ENCODE peak calls at places on chromosomes 2 and 18, in nine cellular contexts. K, Z, B, C, M, J, V, G and S are unnamed samples.

GRCh38 chr2:64629875-64630274 is 23.8 kb downstream of the SERTAD2 start:
- DNase-seq in M (no peak), C (no peak), B (no peak), K (no peak), J (no peak), V (no peak), G (no peak), Z (no peak), S (no peak)

GRCh38 chr2:67938053-67938452 is 124.8 kb downstream of the C1D start:
- DNase-seq in B (no peak), K (no peak), V (no peak), J (no peak), C (no peak), Z (no peak), G (no peak), M (no peak), S (no peak)

GRCh38 chr2:146370821-146371220 is 1474.0 kb upstream of the ACVR2A start:
- DNase-seq in B (no peak), Z (no peak), G (no peak), M (no peak), V (no peak), J (no peak), C (peak; percentile 25), K (no peak), S (peak; percentile 7)

GRCh38 chr2:53630001-53630606 is 137.5 kb upstream of the CHAC2 start:
- DNase-seq in V (no peak), B (no peak), M (no peak), J (no peak), Z (no peak), K (no peak), C (no peak), G (no peak), S (peak; percentile 17)

GRCh38 chr2:42105330-42106256 is 57.8 kb downstream of the PKDCC start:
- DNase-seq in K (no peak), Z (peak; percentile 87), J (peak; percentile 81), B (no peak), G (peak; percentile 36), V (peak; percentile 79), M (no peak), C (peak; percentile 30), S (no peak)

GRCh38 chr2:94874277-94874997 is 3.2 kb downstream of the TEKT4 start:
- DNase-seq in Z (peak; percentile 67), K (no peak), B (no peak), M (no peak), V (peak; percentile 67), C (no peak), G (no peak), J (peak; percentile 81), S (no peak)

GRCh38 chr18:22683196-22683676 is 249.9 kb upstream of the RBBP8 start:
- DNase-seq in G (peak; percentile 29), J (no peak), K (peak; percentile 34), Z (no peak), C (peak; percentile 95), M (peak; percentile 90), V (no peak), B (peak; percentile 65), S (peak; percentile 43)

GRCh38 chr18:12515550-12515949 is 107.8 kb downstream of the PRELID3A start:
- DNase-seq in M (no peak), K (no peak), Z (no peak), C (no peak), V (no peak), B (no peak), G (no peak), J (no peak), S (no peak)

GRCh38 chr2:196376984-196377877 is 205.9 kb upstream of the STK17B start:
- DNase-seq in B (no peak), M (no peak), V (no peak), Z (peak; percentile 90), K (no peak), J (no peak), G (no peak), C (peak; percentile 52), S (no peak)

GRCh38 chr2:106257135-106257534 is 63.0 kb upstream of the UXS1 start:
- DNase-seq in C (no peak), G (no peak), B (no peak), V (no peak), K (no peak), J (no peak), M (no peak), Z (no peak), S (no peak)

GRCh38 chr2:181462032-181462431 is 4.8 kb downstream of the ITGA4 start:
- DNase-seq in K (no peak), Z (peak; percentile 59), G (no peak), C (no peak), B (no peak), V (no peak), J (no peak), M (no peak), S (no peak)

DNA sequence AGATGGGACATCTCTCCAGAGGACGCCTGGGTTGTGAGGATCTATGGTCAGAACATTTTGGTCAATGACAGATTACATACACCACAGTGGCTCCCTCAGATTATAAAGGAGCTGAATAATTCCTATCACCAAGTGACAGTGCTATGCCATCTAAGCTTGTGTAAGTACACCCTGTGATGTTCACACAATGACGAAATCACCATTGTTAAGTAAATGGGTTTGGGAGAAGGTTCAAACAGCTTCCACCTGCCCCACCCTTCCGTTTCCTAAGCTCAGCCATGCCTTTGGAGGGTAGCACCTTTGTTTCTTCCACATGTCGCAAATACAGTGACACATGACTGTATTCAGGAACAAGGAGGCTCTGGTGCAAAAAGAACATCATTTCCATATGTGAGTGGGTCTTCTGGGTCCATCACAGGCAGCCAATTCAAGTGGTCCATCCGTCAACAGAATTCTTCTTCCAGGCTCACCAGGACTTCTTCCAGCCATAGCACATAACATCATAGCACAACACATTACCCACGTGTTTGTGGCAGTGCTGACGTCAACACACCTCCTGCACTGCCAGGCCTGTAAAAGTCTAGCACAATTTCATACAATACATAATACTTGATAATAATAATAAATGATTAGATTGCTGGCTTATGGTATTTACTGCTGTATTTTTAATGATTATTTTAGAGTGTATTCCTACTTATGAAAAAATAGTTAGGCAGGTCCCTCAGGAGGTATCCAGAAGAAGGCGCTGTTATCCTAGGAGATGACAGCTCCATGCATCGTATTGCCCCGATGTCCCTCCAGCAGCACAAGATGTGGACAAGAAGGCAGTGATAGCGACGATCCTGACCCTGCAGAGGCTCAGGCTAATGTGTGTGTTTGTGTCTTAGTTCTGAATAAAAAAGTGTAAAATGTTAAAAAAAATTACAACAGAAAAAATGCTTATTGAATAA is 264.8 kb downstream of the ANAPC1 start:
- DNase-seq in C (no peak), J (no peak), B (no peak), G (no peak), Z (no peak), M (no peak), K (no peak), V (no peak), S (no peak)
- TF ChIP-seq CTCF in C (peak; percentile 48), J (peak; percentile 9), B (no peak), G (peak; percentile 20), Z (peak; percentile 7), M (no peak), K (no peak), V (no peak), S (peak; percentile 48)

GRCh38 chr2:45909677-45910191 is 258.3 kb downstream of the PRKCE start:
- DNase-seq in Z (peak; percentile 77), J (peak; percentile 84), C (no peak), B (no peak), K (no peak), M (no peak), G (no peak), V (peak; percentile 75), S (no peak)

GRCh38 chr2:45908316-45909150 is 257.1 kb downstream of the PRKCE start:
- DNase-seq in M (no peak), C (no peak), G (no peak), K (no peak), V (no peak), J (no peak), Z (no peak), B (no peak), S (peak; percentile 11)

GRCh38 chr2:45905643-45905969 is 254.1 kb downstream of the PRKCE start:
- DNase-seq in V (no peak), C (no peak), B (no peak), Z (peak; percentile 49), M (no peak), J (no peak), K (no peak), G (no peak), S (no peak)

GRCh38 chr2:45904931-45905642 is 253.6 kb downstream of the PRKCE start:
- DNase-seq in V (no peak), C (no peak), M (no peak), G (no peak), Z (no peak), J (no peak), B (no peak), K (no peak), S (no peak)

DNA sequence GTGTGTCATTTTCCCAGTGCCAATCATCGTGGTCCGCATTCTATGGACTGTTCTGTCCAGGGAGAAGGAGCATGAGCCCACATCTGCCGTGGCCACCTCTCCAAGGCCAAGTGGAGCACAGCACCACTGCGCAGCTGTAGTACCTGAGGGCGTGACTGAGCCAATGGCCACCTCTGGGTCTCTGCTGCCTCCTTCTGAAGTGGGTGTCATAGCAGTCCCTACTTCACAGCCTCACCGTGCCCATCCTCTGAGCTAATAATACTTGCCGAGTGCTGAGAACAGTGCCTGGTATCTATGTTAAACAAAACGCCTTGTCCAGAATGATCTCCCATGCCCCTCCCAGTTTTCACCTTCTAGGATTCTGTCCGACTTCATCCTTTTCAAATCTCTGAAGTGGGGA is 256.1 kb downstream of the PRKCE start:
- DNase-seq in J (no peak), V (no peak), M (no peak), C (no peak), Z (no peak), B (no peak), K (no peak), G (no peak), S (no peak)
- TF ChIP-seq CTCF in J (no peak), V (no peak), M (no peak), C (no peak), Z (no peak), B (peak; percentile 16), K (no peak), G (no peak), S (no peak)

DNA sequence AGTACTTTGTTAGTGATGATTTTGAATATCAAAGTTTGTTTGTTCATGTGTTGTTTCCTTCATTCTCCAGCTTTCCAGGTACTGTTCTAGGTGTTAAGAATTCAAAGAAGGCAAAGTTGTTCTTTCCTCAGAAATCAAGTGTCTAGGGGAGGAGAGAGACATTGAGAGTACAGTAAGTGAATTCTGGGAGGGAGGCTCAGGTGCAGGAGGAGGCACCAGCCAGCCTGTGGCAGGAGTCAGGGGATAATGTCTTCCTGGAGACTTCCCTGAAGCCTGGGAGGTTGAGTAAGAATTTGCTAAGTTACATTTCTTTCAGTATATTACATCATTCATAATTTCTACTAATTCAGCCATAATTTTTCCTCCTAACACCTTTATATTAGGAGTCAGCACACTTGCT is 462.1 kb downstream of the TDRD15 start:
- DNase-seq in J (no peak), V (no peak), M (no peak), G (no peak), Z (no peak), C (no peak), B (no peak), K (no peak), S (no peak)
- TF ChIP-seq CTCF in J (no peak), V (no peak), M (no peak), G (no peak), Z (no peak), C (no peak), B (no peak), K (no peak), S (no peak)

DNA sequence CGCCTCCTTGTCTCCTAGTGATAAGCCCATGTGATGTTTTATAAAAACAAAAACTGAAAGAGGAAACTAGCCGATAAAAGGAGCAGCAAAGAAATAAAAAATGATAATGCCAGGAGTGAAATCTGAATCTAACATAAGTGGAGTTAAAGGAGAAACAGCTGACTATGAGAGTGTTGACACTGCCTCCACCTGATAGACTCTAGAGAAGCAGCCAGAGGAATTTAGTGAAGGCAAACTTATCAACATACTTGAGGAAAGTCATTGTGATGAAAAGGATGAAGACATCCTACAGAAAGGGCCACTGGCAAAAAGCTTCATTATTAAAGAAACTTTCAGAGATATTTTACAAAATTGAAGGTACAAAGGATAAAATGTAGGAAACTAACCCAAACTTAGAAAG is 1.9 kb downstream of the M1AP start:
- DNase-seq in V (no peak), M (no peak), C (no peak), K (no peak), J (no peak), G (no peak), B (no peak), Z (no peak), S (no peak)
- TF ChIP-seq CTCF in V (no peak), M (no peak), C (no peak), K (no peak), J (no peak), G (no peak), B (no peak), Z (no peak), S (no peak)